ENCODE peak calls at places on chromosomes 12 and 14, in seven cellular contexts. O is GM23248, F is mesendoderm, U is H9, B is neural progenitor cell, V is IMR-90, Q is fibroblast of lung. G is an unnamed sample.

GRCh38 chr12:24561882-24562760 is 386.8 kb downstream of the BCAT1 start:
- DNase-seq in O (peak), B (peak), Q (peak), V (peak), F (peak), U (peak), G (no peak)

GRCh38 chr14:52583544-52583943 is 30.9 kb downstream of the GPR137C start:
- DNase-seq in B (no peak), V (peak), Q (peak), F (no peak), U (no peak), O (peak), G (peak)

GRCh38 chr14:22155582-22155981 is 433.4 kb downstream of the DAD1 start:
- DNase-seq in Q (no peak), V (no peak), F (no peak), U (no peak), O (no peak), B (no peak), G (peak)

GRCh38 chr12:108599948-108600701 is 2.2 kb upstream of the TMEM119 start:
- DNase-seq in O (no peak), Q (no peak), U (no peak), V (no peak), B (no peak), F (no peak), G (no peak)

GRCh38 chr12:59452746-59453145 is 143.1 kb upstream of the SLC16A7 start:
- DNase-seq in Q (peak), B (no peak), F (no peak), V (peak), U (no peak), O (peak), G (peak)

GRCh38 chr14:51008416-51008815 is 64.1 kb upstream of the PYGL start:
- DNase-seq in V (no peak), U (no peak), Q (no peak), F (no peak), B (no peak), O (no peak), G (no peak)

GRCh38 chr14:64000749-64001148 is 147.9 kb downstream of the SYNE2 start:
- DNase-seq in B (no peak), U (no peak), Q (no peak), F (no peak), V (no peak), O (no peak), G (no peak)

GRCh38 chr12:31797230-31797872 is 68.5 kb upstream of the AMN1 start:
- DNase-seq in B (no peak), O (no peak), Q (no peak), F (no peak), U (no peak), V (no peak), G (no peak)

GRCh38 chr14:50530358-50530757 is 2.0 kb downstream of the MAP4K5 start:
- DNase-seq in O (peak), B (no peak), U (no peak), V (peak), Q (peak), F (no peak), G (peak)

GRCh38 chr14:50943261-50943942 is 881 bp downstream of the PYGL start:
- DNase-seq in F (peak), V (peak), O (peak), U (peak), Q (peak), B (peak), G (peak)

GRCh38 chr14:54001189-54001878 is 44.7 kb upstream of the BMP4 start:
- DNase-seq in B (peak), U (no peak), Q (peak), V (no peak), O (no peak), F (peak), G (no peak)

GRCh38 chr12:69068431-69068830 is 135.5 kb upstream of the CPM start:
- DNase-seq in O (peak), F (peak), B (no peak), V (peak), Q (peak), U (no peak), G (peak)

GRCh38 chr12:73892181-73892580 is 645.5 kb upstream of the ATXN7L3B start:
- DNase-seq in V (no peak), O (no peak), U (no peak), Q (peak), F (no peak), B (no peak), G (peak)

GRCh38 chr14:99759546-99759925 is 33.7 kb upstream of the EML1 start:
- DNase-seq in F (no peak), O (no peak), B (no peak), U (no peak), Q (no peak), V (no peak), G (no peak)

GRCh38 chr12:109115758-109116610 is at the start of gene ACACB:
- DNase-seq in V (no peak), B (peak), U (no peak), F (no peak), O (no peak), Q (no peak), G (no peak)

GRCh38 chr14:77511486-77512162 is 13.0 kb upstream of the ISM2 start:
- DNase-seq in O (no peak), V (no peak), Q (no peak), F (no peak), U (no peak), B (no peak), G (no peak)

GRCh38 chr12:28172434-28173030 is 17.7 kb upstream of the CCDC91 start:
- DNase-seq in U (peak), F (peak), B (peak), V (peak), O (peak), Q (peak), G (peak)

GRCh38 chr12:115362319-115362976 is 678.5 kb upstream of the TBX3 start:
- DNase-seq in Q (peak), U (no peak), F (no peak), V (peak), O (peak), B (no peak), G (peak)

GRCh38 chr14:66443785-66444184 is 42.4 kb upstream of the CCDC196 start:
- DNase-seq in V (no peak), F (no peak), B (no peak), U (no peak), Q (no peak), O (no peak), G (no peak)
- H3K9ac ChIP-seq in V (no peak), F (no peak), B (no peak), U (no peak), Q (no peak), O (no peak), G (no peak)

GRCh38 chr12:79547735-79548347 is 142.9 kb downstream of the PAWR start:
- DNase-seq in F (peak), O (peak), V (peak), Q (peak), B (peak), U (peak), G (peak)
- H3K9ac ChIP-seq in F (peak), O (peak), V (peak), Q (no peak), B (no peak), U (peak), G (peak)

DNA sequence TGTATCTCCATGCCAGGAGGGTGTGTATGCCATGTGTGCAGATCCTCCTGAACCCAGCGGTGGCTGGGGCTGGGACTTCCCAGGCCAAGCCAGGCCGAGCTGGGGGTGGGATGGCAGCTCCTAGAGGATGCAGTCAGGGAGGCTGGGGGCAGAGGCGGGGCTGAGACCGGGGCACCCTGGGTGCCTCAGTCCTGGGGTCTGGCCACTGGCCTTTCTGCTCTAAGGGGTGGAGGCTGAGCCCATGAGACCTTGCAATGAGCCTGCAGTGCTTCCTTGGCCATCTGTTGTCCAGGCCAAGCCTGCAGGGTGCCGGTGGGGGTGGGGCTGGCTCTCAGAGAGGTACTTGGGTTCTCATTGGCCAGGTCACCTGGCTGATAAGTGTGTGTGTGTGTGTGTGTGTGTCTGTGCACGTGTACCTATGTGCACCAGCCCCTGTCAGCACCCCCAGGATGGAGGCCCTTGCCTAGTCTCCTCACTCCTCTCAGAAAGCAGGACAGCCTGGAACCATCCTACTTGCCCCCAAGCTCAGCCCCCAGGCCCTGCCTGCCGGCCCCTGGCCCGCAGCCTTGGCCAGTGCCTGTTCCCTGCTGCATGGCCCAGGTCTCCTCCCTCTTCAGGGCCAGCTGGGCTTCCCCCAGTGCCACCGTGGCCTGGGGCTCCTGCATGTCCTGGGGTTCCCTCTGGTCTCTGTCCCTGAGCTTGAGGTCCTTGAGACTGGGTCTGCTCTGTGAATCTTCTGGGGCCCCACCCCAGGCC is 10.6 kb upstream of the TNFAIP2 start:
- DNase-seq in Q (no peak), U (no peak), B (no peak), V (no peak), F (no peak), O (no peak), G (no peak)
- H3K9ac ChIP-seq in Q (no peak), U (no peak), B (no peak), V (no peak), F (no peak), O (no peak), G (no peak)

DNA sequence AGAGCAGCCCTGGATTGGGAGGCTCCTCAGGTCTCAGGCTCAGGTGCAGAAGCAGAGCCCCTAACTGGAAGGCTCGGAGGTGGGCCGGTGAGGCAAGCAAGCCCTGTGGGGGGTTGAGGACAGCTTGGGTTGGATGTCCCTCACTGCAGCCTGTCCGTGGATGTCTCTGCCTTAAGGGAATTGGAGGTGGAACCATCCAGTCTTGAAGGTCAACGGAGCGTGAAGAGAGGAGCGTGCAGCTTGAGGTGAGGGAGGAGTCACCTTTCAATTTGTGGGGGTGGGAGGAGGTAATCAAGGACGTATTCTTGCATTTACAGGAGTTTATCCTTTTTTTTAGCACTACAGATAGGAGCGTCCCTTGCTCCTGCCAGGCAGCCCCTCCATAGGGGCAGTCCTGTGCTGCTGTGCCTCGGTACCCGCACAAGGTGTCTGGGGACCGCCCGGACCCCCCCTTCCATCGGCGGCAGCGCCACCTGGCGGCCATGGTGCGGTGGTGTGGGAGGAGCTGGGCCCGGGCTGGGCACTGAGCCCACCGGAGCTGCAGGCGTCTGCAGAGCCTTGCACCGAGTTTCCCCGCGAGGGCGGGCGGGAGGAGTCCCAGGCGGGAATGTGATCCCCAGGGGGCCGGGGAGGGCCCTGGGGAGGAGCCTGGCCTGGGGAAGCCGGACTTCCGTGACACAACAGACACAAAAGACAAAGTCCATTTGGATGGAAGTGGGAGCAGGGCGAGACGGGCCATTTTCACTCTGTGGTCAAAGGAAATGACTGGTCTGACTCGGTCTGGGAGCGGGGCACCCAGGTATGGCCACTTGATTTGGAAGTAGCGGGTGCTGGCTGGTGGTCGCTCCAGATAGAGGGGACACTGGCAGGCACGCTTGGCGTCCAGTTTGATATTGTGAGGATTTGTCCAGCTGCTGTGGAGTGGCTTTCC is 884 bp downstream of the DNAJC22 start:
- DNase-seq in U (peak), V (peak), B (peak), Q (peak), F (peak), O (peak), G (peak)
- H3K9ac ChIP-seq in U (no peak), V (peak), B (no peak), Q (peak), F (peak), O (peak), G (peak)

GRCh38 chr14:25215607-25216006 is 165.7 kb upstream of the STXBP6 start:
- DNase-seq in Q (no peak), B (no peak), F (no peak), U (no peak), V (no peak), O (no peak), G (no peak)
- H3K9ac ChIP-seq in Q (no peak), B (no peak), F (no peak), U (no peak), V (no peak), O (no peak), G (no peak)

DNA sequence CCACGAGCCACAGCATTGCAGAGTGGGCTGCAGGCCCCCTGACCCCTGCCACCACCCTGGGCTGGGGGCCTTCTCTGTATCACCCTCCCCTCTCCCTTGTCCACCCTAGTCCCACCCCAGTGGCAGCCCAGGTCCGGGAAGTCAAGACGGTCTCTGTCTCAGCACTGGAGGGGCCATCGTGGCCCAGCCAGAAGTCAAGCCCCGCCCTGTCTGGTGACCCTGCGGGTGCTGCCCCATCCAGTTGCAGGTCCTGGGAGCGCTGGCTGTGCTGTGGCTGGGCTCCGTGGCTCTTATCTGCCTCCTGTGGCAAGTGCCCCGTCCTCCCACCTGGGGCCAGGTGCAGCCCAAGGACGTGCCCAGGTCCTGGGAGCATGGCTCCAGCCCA is 2.7 kb downstream of the PLD4 start:
- DNase-seq in Q (no peak), U (no peak), O (no peak), V (no peak), F (no peak), B (no peak), G (no peak)
- H3K9ac ChIP-seq in Q (no peak), U (no peak), O (no peak), V (no peak), F (no peak), B (no peak), G (no peak)

G was measured in PC-3.